ENCODE peak calls at places on chromosomes 4 and X, in four cellular contexts. F is H9; Z is CD4-positive, alpha-beta T cell; S is psoas muscle. J is an unnamed sample.

GRCh38 chr4:73248416-73248815 is 10.2 kb downstream of the ANKRD17 start:
- DNase-seq in S (no peak), Z (no peak), F (no peak), J (no peak)

GRCh38 chr4:38872620-38873019 is 5.0 kb downstream of the FAM114A1 start:
- DNase-seq in S (no peak), F (no peak), Z (no peak), J (no peak)

GRCh38 chrX:120429776-120430535 is 39.1 kb downstream of the LAMP2 start:
- DNase-seq in S (no peak), F (no peak), Z (no peak), J (no peak)

GRCh38 chr4:90185416-90185815 is 58.2 kb downstream of the CCSER1 start:
- DNase-seq in F (no peak), S (no peak), Z (no peak), J (no peak)

GRCh38 chr4:146255874-146256273 is 41.5 kb downstream of the REELD1 start:
- DNase-seq in F (no peak), Z (no peak), S (no peak), J (no peak)

GRCh38 chr4:4860381-4860802 is 927 bp downstream of the MSX1 start:
- DNase-seq in S (no peak), Z (no peak), F (no peak), J (no peak)

GRCh38 chr4:6342530-6343293 is 73.1 kb downstream of the WFS1 start:
- DNase-seq in F (no peak), Z (no peak), S (peak; percentile 37), J (no peak)

GRCh38 chrX:16160729-16161128 is 6.6 kb upstream of the MAGEB17 start:
- DNase-seq in S (no peak), Z (no peak), F (no peak), J (no peak)

GRCh38 chr4:37951465-37952352 is 8.5 kb upstream of the PTTG2 start:
- DNase-seq in S (no peak), Z (no peak), F (no peak), J (no peak)

GRCh38 chrX:20189171-20189570 is 47.5 kb upstream of the EIF1AX start:
- DNase-seq in Z (no peak), S (no peak), F (no peak), J (no peak)

GRCh38 chr4:187357045-187357643 is 633.5 kb upstream of the FAT1 start:
- DNase-seq in F (no peak), Z (no peak), S (no peak), J (no peak)

GRCh38 chr4:93878566-93878965 is 50.0 kb downstream of the ATOH1 start:
- DNase-seq in S (no peak), F (no peak), Z (no peak), J (no peak)

DNA sequence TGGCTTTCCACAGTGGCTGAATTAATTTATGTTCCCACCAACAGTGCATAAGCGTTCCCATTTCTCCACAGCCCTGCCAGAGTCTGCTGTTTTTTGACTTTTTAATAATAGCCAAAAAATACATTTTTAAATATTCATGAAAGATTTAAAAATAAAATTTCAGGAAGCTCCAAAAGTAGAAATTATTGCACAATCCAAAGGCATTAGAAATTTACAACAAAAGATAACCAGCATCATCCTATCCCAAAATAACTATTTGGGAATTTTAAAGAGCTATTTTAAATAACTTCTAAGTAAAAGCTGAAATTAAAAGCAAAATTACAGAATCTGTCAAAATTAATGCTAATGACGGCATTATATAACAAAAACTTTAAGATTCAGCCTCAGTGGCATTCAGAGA is 131.5 kb downstream of the QDPR start:
- DNase-seq in Z (no peak), F (no peak), S (no peak), J (no peak)
- TF ChIP-seq CTCF in Z (no peak), F (no peak), S (no peak), J (no peak)

GRCh38 chrX:107429090-107429489 is 20.4 kb upstream of the FRMPD3 start:
- DNase-seq in S (no peak), F (peak; percentile 67), Z (peak; percentile 12), J (peak; percentile 35)
- TF ChIP-seq CTCF in S (no peak), F (peak; percentile 59), Z (peak; percentile 20), J (peak; percentile 33)

GRCh38 chr4:177547985-177548384 is 105.7 kb upstream of the AGA start:
- DNase-seq in Z (no peak), F (no peak), S (no peak), J (no peak)
- TF ChIP-seq CTCF in Z (no peak), F (no peak), S (no peak), J (no peak)

DNA sequence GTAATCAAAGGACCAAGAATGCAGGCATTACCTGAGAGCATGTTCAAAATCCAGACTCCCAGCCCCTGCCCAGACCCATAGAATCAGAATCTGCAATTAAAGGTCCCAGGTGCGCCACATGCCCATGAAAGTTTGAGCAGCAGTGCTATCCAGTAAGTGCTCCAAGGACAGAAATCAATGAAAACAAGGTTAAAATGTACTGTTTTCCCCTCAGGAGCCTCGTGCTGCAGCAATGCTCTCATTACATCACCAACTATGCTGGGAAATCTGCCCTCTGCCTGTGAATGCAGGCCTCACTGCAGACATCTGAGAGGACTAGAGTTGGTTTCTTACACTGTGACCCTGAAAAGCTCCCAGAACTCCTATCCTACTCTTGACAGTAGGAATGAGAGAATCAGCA is 21.1 kb downstream of the ANXA5 start:
- DNase-seq in S (no peak), Z (no peak), F (no peak), J (no peak)
- TF ChIP-seq CTCF in S (no peak), Z (no peak), F (peak; percentile 35), J (no peak)